ENCODE peak calls at places on chromosomes 11 and 22, in four cellular contexts. V, G, M and L are unnamed samples.
A peak's percentile ranks its signal among the peaks of the same experiment; 100 is the strongest.

GRCh38 chr22:38424525-38425080 is 30.4 kb downstream of the KCNJ4 start:
- DNase-seq in V (no peak), G (no peak), M (no peak), L (no peak)

GRCh38 chr22:22565991-22566390 is 6.9 kb upstream of the PRAME start:
- DNase-seq in M (peak; percentile 3), G (peak; percentile 17), V (no peak), L (no peak)

GRCh38 chr11:6548121-6548520 is 51.0 kb downstream of the DNHD1 start:
- DNase-seq in V (no peak), M (no peak), G (no peak), L (no peak)

GRCh38 chr11:35236667-35237003 is 97.7 kb downstream of the CD44 start:
- DNase-seq in M (peak; percentile 86), G (no peak), V (no peak), L (no peak)

GRCh38 chr22:19105456-19105855 is 16.8 kb downstream of the DGCR2 start:
- DNase-seq in V (no peak), M (no peak), G (no peak), L (no peak)

GRCh38 chr22:22480940-22481339 is 27.6 kb downstream of the ZNF280B start:
- DNase-seq in M (no peak), G (no peak), V (no peak), L (no peak)

GRCh38 chr11:31106963-31107576 is 262.5 kb downstream of the DCDC1 start:
- DNase-seq in M (peak; percentile 4), V (peak; percentile 29), G (peak; percentile 8), L (no peak)

GRCh38 chr11:63613517-63614135 is 607 bp downstream of the PLAAT3 start:
- DNase-seq in G (no peak), M (no peak), V (no peak), L (no peak)

GRCh38 chr22:23380230-23380573 is 199.9 kb downstream of the IGLL1 start:
- DNase-seq in M (no peak), V (no peak), G (no peak), L (no peak)

GRCh38 chr11:83724704-83725114 is 438.5 kb upstream of the CCDC90B start:
- DNase-seq in G (no peak), V (no peak), M (no peak), L (no peak)

GRCh38 chr11:2534957-2535672 is 90.3 kb downstream of the KCNQ1 start:
- DNase-seq in M (no peak), V (no peak), G (no peak), L (no peak)

GRCh38 chr11:60717956-60718355 is 6.6 kb upstream of the MS4A18 start:
- DNase-seq in G (no peak), V (no peak), M (no peak), L (no peak)
- TF ChIP-seq CTCF in G (no peak), V (no peak), M (no peak), L (no peak)

DNA sequence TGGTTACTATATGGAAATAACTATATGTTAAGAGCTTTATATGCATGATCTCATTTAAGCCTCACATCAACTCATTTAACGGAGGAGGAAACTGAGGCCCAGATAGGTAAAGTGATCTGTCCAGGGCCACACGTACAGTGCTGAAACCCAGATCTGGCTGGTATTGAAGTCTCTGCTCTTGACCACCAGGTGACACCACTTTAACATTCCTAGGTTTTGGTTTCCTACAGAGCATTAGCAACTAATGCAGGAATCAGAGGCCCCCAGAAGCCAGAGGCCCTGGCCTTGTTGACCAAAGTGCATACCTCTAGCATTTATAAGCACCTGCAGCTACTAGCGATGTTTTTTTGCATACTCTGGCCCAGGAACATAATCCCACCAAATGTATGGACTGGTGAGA is 12.9 kb upstream of the LIMK2 start:
- DNase-seq in V (no peak), M (no peak), G (no peak), L (no peak)
- TF ChIP-seq CTCF in V (no peak), M (no peak), G (no peak), L (no peak)

GRCh38 chr11:114586797-114587196 is 8.8 kb downstream of the NXPE4 start:
- DNase-seq in G (no peak), V (no peak), M (no peak), L (no peak)
- TF ChIP-seq CTCF in G (no peak), V (no peak), M (no peak), L (no peak)

GRCh38 chr11:81959341-81959740 is 774.3 kb downstream of the FAM181B start:
- DNase-seq in M (no peak), G (no peak), V (no peak), L (no peak)

GRCh38 chr11:81967242-81967641 is 766.4 kb downstream of the FAM181B start:
- DNase-seq in M (no peak), V (no peak), G (no peak), L (no peak)

GRCh38 chr11:81966340-81966739 is 767.3 kb downstream of the FAM181B start:
- DNase-seq in G (no peak), M (no peak), V (no peak), L (no peak)

GRCh38 chr11:81963018-81963417 is 770.6 kb downstream of the FAM181B start:
- DNase-seq in G (peak; percentile 1), M (peak; percentile 3), V (no peak), L (no peak)
- TF ChIP-seq CTCF in G (no peak), M (peak; percentile 17), V (peak; percentile 45), L (peak; percentile 27)

GRCh38 chr22:27868738-27869282 is 50.2 kb downstream of the PITPNB start:
- DNase-seq in M (no peak), G (no peak), V (no peak), L (no peak)
- TF ChIP-seq CTCF in M (no peak), G (no peak), V (no peak), L (no peak)

GRCh38 chr11:27509953-27510352 is 3.4 kb upstream of the LIN7C start:
- DNase-seq in V (no peak), M (no peak), G (no peak), L (no peak)

GRCh38 chr11:27507561-27508322 is 1.2 kb upstream of the LIN7C start:
- DNase-seq in G (no peak), M (no peak), V (no peak), L (no peak)

GRCh38 chr11:27501102-27501501 is 5.5 kb downstream of the LIN7C start:
- DNase-seq in G (no peak), M (no peak), V (no peak), L (no peak)

GRCh38 chr11:27505781-27506180 is 788 bp downstream of the LIN7C start:
- DNase-seq in M (peak; percentile 52), V (no peak), G (no peak), L (no peak)

DNA sequence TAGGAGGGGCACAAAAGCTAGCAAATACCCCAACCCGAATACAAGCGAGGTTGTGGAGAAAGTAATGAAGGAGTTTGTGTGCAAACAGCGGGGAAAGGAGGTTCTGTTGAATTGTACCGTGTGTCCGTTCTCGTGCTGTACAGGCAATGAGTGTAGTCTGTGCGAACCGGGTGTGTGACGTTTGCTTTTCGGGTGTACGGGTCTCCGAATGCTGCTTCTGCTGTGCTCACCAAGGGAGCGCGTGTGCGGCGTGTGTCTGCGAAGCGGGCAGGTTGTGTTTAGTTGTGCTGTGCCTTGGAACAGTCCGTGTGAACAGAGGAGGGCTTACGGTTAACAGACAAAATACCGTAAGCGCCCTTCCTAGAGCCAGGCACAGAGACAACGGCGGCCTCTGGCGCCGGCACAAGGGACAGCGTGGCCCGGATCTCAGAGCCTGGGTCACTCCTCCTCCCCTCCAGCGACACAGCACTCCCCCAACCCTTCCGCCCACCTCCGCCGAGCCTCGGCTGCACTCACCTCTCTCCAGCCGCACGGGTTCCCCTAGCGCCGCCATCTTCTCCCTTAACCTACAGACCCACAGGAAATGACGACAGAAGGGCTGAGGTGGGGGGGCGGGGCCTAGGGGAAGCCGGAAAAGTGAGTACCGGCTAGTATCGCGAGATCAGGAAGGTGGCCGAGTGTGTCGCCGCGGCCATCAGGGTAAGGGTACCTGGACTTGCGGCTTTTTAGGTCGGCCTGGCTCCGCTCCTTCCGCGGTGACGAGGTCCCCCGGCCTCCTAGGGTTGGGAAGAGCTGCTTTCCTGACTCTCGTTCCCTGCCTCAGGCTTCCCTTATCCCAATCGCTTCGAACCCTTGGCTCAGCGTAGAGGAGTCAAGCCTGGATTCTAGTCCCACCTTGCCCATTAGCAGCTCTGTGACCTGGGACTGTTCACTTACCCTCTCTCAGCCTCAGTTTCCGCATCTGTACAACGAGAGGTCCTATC is at the start of gene LIN7C:
- DNase-seq in M (peak; percentile 90), G (peak; percentile 97), V (peak; percentile 87), L (peak; percentile 58)
- TF ChIP-seq CTCF in M (no peak), G (no peak), V (no peak), L (no peak)

DNA sequence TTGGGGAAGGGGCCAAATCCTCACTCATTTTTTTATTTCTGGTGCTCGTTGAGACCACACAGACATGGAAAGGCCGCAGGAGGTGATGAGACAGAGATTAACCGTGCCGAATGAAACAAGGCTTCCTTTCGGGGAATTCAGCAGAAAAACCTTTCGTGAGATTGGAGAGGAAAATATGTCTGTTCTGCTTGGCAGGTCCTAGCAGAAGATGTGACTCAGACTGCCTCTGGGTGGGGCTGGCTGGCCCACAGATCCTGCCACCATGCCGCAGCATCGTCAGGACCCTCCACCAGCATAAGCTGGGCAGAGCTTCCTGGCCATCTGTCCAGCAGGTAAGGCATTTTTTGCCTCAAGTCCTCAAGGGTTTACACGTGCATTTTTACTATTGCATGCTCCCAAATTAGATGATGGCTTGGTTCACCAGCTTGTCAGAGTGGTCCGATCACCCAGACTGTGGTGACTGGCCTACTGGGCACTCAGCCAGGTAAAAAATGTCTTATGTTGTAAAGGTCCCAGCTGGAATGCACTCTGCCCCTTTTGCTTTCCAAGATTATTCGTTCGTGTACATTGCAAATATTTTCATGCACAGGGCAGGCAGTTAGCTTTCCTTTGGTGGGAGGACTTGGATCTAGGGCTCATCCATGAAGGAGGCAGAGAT is 1.5 kb downstream of the DDB2 start:
- DNase-seq in M (peak; percentile 92), G (peak; percentile 61), V (no peak), L (no peak)
- TF ChIP-seq CTCF in M (no peak), G (no peak), V (no peak), L (peak; percentile 19)

GRCh38 chr11:102685311-102685710 is 20.3 kb downstream of the MMP27 start:
- DNase-seq in M (peak; percentile 23), V (no peak), G (peak; percentile 38), L (no peak)

GRCh38 chr11:102680945-102681344 is 24.6 kb downstream of the MMP27 start:
- DNase-seq in G (no peak), M (peak; percentile 12), V (no peak), L (no peak)

GRCh38 chr11:102685769-102686168 is 19.8 kb downstream of the MMP27 start:
- DNase-seq in G (no peak), M (no peak), V (no peak), L (no peak)

GRCh38 chr11:102678022-102678421 is 27.5 kb downstream of the MMP27 start:
- DNase-seq in V (no peak), M (no peak), G (no peak), L (no peak)

GRCh38 chr11:102683277-102683676 is 22.3 kb downstream of the MMP27 start:
- DNase-seq in G (no peak), V (no peak), M (no peak), L (no peak)
- TF ChIP-seq CTCF in G (no peak), V (no peak), M (no peak), L (no peak)

GRCh38 chr11:115759622-115760527 is 255.7 kb upstream of the CADM1 start:
- DNase-seq in M (peak; percentile 41), G (no peak), V (no peak), L (no peak)
- TF ChIP-seq CTCF in M (no peak), G (no peak), V (no peak), L (no peak)